ENCODE peak calls at places on chromosomes 7 and 10, in five cellular contexts. A is H1, H is HepG2, O is K562, G is GM12878. L is an unnamed sample.

GRCh38 chr10:131901181-131901829 is 497 bp downstream of the PPP2R2D start:
- DNase-seq in A (no peak), G (no peak), H (no peak), O (peak), L (peak)

GRCh38 chr7:92255308-92255707 is 9.5 kb downstream of the ANKIB1 start:
- DNase-seq in G (no peak), A (no peak), O (no peak), H (no peak), L (no peak)

GRCh38 chr7:113198226-113198625 is 79.9 kb upstream of the SMIM30 start:
- DNase-seq in G (no peak), H (no peak), O (no peak), A (no peak), L (no peak)

GRCh38 chr10:94443052-94443451 is 40.7 kb downstream of the TBC1D12 start:
- DNase-seq in H (no peak), O (no peak), G (no peak), A (no peak), L (no peak)

GRCh38 chr7:140230517-140230861 is 53.7 kb upstream of the KDM7A start:
- DNase-seq in O (peak), H (peak), G (no peak), A (no peak), L (peak)

GRCh38 chr10:46028584-46029570 is 1.5 kb downstream of the NCOA4 start:
- DNase-seq in O (no peak), H (peak), G (no peak), A (no peak), L (peak)

GRCh38 chr7:113486548-113486947 is 368.2 kb upstream of the SMIM30 start:
- DNase-seq in O (no peak), H (no peak), A (no peak), G (no peak), L (no peak)

GRCh38 chr10:57864789-57865676 is 402.7 kb downstream of the IPMK start:
- DNase-seq in G (no peak), A (no peak), H (peak), O (no peak), L (no peak)

GRCh38 chr10:72276421-72277339 is 3.0 kb downstream of the DDIT4 start:
- DNase-seq in O (no peak), G (no peak), H (peak), A (no peak), L (no peak)

GRCh38 chr10:10644317-10645111 is 373.2 kb upstream of the CELF2 start:
- DNase-seq in G (no peak), A (no peak), O (no peak), H (no peak), L (no peak)

GRCh38 chr7:50681451-50682045 is 101.1 kb downstream of the GRB10 start:
- DNase-seq in A (no peak), O (no peak), H (no peak), G (no peak), L (no peak)

GRCh38 chr10:100812978-100813377 is 67.6 kb downstream of the PAX2 start:
- DNase-seq in O (no peak), G (no peak), H (no peak), A (no peak), L (no peak)

GRCh38 chr10:102453502-102453901 is 2.2 kb upstream of the C10orf95 start:
- DNase-seq in H (no peak), A (no peak), G (no peak), O (no peak), L (no peak)

GRCh38 chr10:98041352-98042043 is 11.1 kb upstream of the CRTAC1 start:
- DNase-seq in A (peak), H (peak), O (peak), G (no peak), L (peak)

GRCh38 chr7:19011212-19011611 is 106.2 kb downstream of the TWIST1 start:
- DNase-seq in H (no peak), G (no peak), O (no peak), A (no peak), L (no peak)

GRCh38 chr10:526651-527312 is 162.7 kb downstream of the DIP2C start:
- DNase-seq in O (peak), H (no peak), A (no peak), G (no peak), L (no peak)

GRCh38 chr7:141660259-141660658 is 41.7 kb downstream of the DENND11 start:
- DNase-seq in O (no peak), A (no peak), G (no peak), H (no peak), L (no peak)

GRCh38 chr7:132065193-132065972 is 509.0 kb upstream of the PODXL start:
- DNase-seq in G (no peak), H (no peak), O (no peak), A (no peak), L (peak)

GRCh38 chr7:47142867-47143175 is 439.1 kb downstream of the TNS3 start:
- DNase-seq in H (no peak), O (no peak), A (no peak), G (no peak), L (no peak)

GRCh38 chr7:116955340-116955739 is 2.0 kb downstream of the ST7 start:
- DNase-seq in O (no peak), H (no peak), A (no peak), G (no peak), L (no peak)
- H3K4me2 ChIP-seq in O (peak), H (peak), A (peak), G (peak), L (peak)

GRCh38 chr7:28408105-28408973 is 4.0 kb upstream of the CREB5 start:
- DNase-seq in H (no peak), O (no peak), A (peak), G (no peak), L (peak)

GRCh38 chr7:28409716-28410627 is 2.3 kb upstream of the CREB5 start:
- DNase-seq in A (peak), H (no peak), G (no peak), O (no peak), L (peak)

GRCh38 chr7:28411876-28412662 is at the start of gene CREB5:
- DNase-seq in H (no peak), O (no peak), A (no peak), G (no peak), L (no peak)

GRCh38 chr7:28408974-28409715 is 3.2 kb upstream of the CREB5 start:
- DNase-seq in O (peak), A (peak), G (no peak), H (peak), L (peak)

GRCh38 chr7:28410628-28411578 is 1.4 kb upstream of the CREB5 start:
- DNase-seq in G (no peak), A (peak), O (peak), H (no peak), L (peak)
- TF ChIP-seq TAF1 in G (peak), A (no peak), O (no peak), H (no peak), L (no peak)

GRCh38 chr7:85525661-85526060 is 338.8 kb upstream of the SEMA3D start:
- DNase-seq in O (no peak), A (no peak), H (no peak), G (no peak), L (no peak)
- H3K4me2 ChIP-seq in O (no peak), A (no peak), H (no peak), G (no peak), L (peak)

GRCh38 chr10:47241946-47242900 is 57.8 kb upstream of the GDF10 start:
- DNase-seq in O (no peak), A (no peak), G (no peak), H (no peak), L (no peak)
- TF ChIP-seq TAF1 in O (no peak), A (no peak), G (no peak), H (no peak), L (no peak)

GRCh38 chr7:31052504-31052840 is 364 bp downstream of the ADCYAP1R1 start:
- DNase-seq in A (no peak), G (no peak), H (no peak), O (no peak), L (peak)

GRCh38 chr7:31055501-31055900 is 3.4 kb downstream of the ADCYAP1R1 start:
- DNase-seq in O (no peak), A (no peak), H (no peak), G (no peak), L (no peak)

GRCh38 chr7:31054608-31055273 is 2.6 kb downstream of the ADCYAP1R1 start:
- DNase-seq in G (no peak), A (no peak), O (no peak), H (no peak), L (no peak)

GRCh38 chr7:31052841-31053601 is 913 bp downstream of the ADCYAP1R1 start:
- DNase-seq in O (no peak), G (no peak), A (peak), H (no peak), L (peak)

DNA sequence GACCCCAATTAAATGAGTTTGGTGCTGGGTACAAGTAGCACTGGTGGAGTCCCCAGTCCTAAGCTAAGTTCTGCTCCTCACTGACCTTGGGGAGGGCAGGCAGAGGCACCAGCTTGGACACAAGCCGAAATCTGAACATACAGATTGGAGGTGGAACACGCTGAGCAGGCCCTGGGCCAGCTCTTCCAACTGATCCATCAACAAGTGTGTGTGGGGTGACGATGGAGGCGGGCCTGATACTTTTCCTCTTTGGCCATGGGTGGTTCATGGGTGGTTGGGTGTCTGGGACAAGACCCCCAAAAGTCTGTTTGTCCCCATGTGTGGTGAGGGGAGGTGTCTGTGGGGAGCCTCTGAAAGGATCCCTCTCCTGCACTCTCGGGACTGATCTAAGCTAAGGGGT is 1.9 kb downstream of the ADCYAP1R1 start:
- DNase-seq in H (no peak), A (no peak), G (no peak), O (no peak), L (no peak)
- H3K4me2 ChIP-seq in H (no peak), A (peak), G (no peak), O (no peak), L (no peak)

DNA sequence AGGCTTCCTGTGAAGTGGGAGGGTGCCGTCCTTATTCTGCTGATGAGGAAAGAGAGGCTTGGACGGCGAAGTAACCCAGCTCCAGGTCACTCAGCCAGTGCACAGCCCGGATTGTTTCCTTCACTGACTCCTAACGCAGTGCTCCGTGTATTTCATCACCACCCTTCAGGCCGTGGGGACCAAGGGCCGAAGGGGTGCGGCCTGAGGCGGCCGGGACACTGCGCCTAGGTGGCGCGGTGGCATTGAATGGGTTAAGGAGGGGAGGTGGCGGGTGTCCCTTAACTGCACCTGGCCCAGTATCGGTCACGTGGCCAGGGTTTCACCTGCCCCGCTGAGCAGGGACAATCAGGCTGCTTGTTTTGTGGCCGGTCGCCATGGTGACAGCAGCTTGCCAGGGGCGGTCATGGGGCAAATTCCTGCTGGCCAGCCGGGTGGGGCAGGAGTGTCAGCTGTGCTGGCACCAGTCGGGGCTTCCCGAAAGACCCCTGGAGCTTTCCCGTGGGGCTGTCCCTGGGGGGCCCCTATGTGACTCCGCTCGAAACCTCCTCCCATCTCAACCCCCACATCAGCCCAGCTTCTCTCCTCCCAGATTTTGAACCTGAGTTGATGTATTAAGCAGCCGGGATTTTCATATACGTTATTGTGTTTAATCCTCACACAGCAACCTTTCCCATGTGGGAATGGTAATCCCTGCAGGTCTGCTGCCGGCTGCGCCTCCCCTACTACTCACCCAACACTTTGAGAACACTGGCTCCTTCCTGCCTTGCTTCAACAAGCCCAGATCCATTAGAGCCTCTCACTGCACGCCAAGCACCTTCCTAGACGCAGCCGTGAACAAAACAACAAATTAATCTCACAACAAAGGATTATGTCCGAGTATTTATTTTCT is 4.4 kb upstream of the ABHD11 start:
- DNase-seq in G (no peak), O (no peak), H (peak), A (peak), L (peak)
- TF ChIP-seq TAF1 in G (no peak), O (no peak), H (no peak), A (peak), L (no peak)

GRCh38 chr10:29734640-29734979 is 99.8 kb upstream of the SVIL start:
- DNase-seq in H (no peak), G (no peak), O (no peak), A (no peak), L (no peak)
- H3K4me2 ChIP-seq in H (peak), G (peak), O (no peak), A (peak), L (peak)

DNA sequence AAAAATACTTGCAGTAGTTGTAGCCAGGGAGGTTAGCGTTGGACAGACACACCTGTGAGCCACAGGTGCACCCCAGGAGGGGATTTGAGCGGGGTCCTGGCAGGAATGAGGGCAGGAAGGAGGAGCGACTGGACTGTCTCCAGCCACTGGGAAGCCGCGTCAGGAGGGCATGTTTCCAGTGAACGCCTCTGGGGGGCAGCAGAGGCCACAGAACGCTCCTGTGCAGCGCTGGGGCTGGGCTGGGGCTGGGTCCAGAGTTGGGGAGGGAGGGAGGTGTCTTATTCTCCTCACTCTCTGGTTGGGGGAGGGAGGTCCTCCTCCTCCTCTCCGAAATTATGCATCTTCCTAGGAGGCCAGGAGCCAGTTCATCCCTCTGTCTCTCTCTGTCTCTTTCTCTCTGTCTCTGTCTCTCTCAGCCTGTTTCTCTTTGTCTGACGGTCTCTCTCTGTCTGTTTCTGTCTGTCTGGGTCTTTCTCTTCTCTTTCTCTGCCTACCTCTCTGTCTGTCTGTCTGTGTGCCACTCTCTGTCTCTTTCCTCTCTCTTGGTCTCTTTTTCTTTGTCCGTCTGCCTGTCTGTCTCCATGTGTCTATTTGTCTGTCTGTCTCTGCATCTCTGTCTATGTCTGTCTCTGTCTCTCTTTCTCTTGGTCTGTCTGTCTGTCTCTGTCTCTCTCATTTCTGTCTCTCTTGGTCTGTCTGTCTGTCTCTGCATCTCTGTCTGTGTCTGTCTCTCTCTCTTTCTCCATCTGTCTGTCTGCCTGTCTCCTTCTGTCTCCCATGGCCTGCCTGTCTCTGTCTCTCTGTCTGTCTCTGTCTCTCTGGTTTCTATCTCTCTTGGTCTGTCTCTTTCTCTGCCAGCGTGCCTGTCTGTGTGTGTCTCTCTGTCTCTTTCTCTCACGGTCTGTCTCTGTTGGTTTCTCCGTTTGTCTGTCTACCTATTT is 9.9 kb upstream of the PSMG3 start:
- DNase-seq in O (peak), H (peak), A (peak), G (no peak), L (peak)
- TF ChIP-seq TAF1 in O (no peak), H (no peak), A (no peak), G (no peak), L (no peak)

GRCh38 chr10:48444861-48445841 is 138.7 kb downstream of the MAPK8 start:
- DNase-seq in G (no peak), O (no peak), H (peak), A (peak), L (peak)

GRCh38 chr10:48445932-48446331 is 139.5 kb downstream of the MAPK8 start:
- DNase-seq in G (no peak), A (peak), O (no peak), H (no peak), L (no peak)

GRCh38 chr10:48442090-48442808 is 135.8 kb downstream of the MAPK8 start:
- DNase-seq in O (no peak), H (no peak), A (peak), G (no peak), L (no peak)

GRCh38 chr10:48442809-48443177 is 136.3 kb downstream of the MAPK8 start:
- DNase-seq in H (no peak), G (no peak), A (peak), O (no peak), L (no peak)

DNA sequence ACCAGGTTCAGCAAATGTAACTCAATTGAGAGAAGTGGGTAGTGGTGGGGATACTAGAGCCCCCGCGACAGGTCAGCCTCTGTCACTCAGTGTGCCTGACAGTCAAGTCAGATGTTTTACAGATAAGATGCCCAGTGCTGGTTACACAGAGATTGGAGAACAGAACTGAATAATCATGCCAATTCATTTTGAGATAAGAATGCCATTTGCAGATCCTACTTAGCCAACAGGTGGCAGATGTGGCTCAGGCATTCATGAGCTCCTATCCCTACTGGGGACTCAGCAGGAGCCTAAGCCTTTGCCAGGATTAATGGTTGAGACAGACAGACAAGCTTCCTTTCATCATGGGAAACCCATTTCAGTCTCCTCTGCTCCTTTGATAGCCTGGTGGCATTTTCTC is 137.8 kb downstream of the MAPK8 start:
- DNase-seq in G (no peak), O (no peak), A (peak), H (peak), L (peak)
- H3K4me2 ChIP-seq in G (no peak), O (no peak), A (no peak), H (no peak), L (no peak)

GRCh38 chr7:129612112-129613015 is 844 bp downstream of the NRF1 start:
- DNase-seq in G (no peak), H (no peak), O (no peak), A (peak), L (peak)
- TF ChIP-seq TAF1 in G (peak), H (no peak), O (no peak), A (no peak), L (no peak)

L was measured in SK-N-SH.